ENCODE peak calls at places on chromosomes 12 and 14, in eight cellular contexts. Z, J, U, P, N, Y, L and O are unnamed samples.

GRCh38 chr14:102540310-102541028 is 30.9 kb upstream of the ANKRD9 start:
- DNase-seq in Z (no peak), J (no peak), U (no peak), P (no peak), N (no peak), Y (no peak), L (no peak), O (no peak)

GRCh38 chr12:6914246-6914947 is at the start of gene ENO2:
- DNase-seq in Z (peak), J (peak), U (peak), P (no peak), N (no peak), Y (no peak), L (peak), O (peak)

GRCh38 chr12:89129471-89129870 is 222.8 kb downstream of the DUSP6 start:
- DNase-seq in Z (no peak), J (no peak), U (no peak), P (no peak), N (no peak), Y (no peak), L (no peak), O (no peak)

GRCh38 chr14:21039585-21040369 is 2.4 kb upstream of the RNASE7 start:
- DNase-seq in Z (peak), J (peak), U (peak), P (no peak), N (no peak), Y (no peak), L (peak), O (no peak)

GRCh38 chr12:124762791-124763593 is 100.7 kb downstream of the SCARB1 start:
- DNase-seq in Z (no peak), J (no peak), U (no peak), P (no peak), N (no peak), Y (no peak), L (no peak), O (no peak)

GRCh38 chr12:57340104-57340503 is 89.1 kb upstream of the STAC3 start:
- DNase-seq in Z (peak), J (no peak), U (peak), P (no peak), N (no peak), Y (no peak), L (peak), O (no peak)

GRCh38 chr12:69570000-69570516 is 15.2 kb upstream of the CCT2 start:
- DNase-seq in Z (no peak), J (no peak), U (peak), P (no peak), N (no peak), Y (no peak), L (no peak), O (no peak)

GRCh38 chr12:42761601-42762350 is 172.2 kb upstream of the PRICKLE1 start:
- DNase-seq in Z (no peak), J (no peak), U (peak), P (no peak), N (no peak), Y (no peak), L (no peak), O (no peak)

GRCh38 chr12:29961231-29961630 is 177.5 kb upstream of the TMTC1 start:
- DNase-seq in Z (no peak), J (no peak), U (no peak), P (no peak), N (no peak), Y (no peak), L (peak), O (no peak)

GRCh38 chr12:57836442-57837375 is 9.8 kb downstream of the CTDSP2 start:
- DNase-seq in Z (peak), J (no peak), U (peak), P (no peak), N (no peak), Y (no peak), L (peak), O (no peak)

GRCh38 chr12:48106574-48107251 is 834 bp upstream of the SENP1 start:
- DNase-seq in Z (no peak), J (no peak), U (no peak), P (no peak), N (no peak), Y (no peak), L (no peak), O (no peak)

DNA sequence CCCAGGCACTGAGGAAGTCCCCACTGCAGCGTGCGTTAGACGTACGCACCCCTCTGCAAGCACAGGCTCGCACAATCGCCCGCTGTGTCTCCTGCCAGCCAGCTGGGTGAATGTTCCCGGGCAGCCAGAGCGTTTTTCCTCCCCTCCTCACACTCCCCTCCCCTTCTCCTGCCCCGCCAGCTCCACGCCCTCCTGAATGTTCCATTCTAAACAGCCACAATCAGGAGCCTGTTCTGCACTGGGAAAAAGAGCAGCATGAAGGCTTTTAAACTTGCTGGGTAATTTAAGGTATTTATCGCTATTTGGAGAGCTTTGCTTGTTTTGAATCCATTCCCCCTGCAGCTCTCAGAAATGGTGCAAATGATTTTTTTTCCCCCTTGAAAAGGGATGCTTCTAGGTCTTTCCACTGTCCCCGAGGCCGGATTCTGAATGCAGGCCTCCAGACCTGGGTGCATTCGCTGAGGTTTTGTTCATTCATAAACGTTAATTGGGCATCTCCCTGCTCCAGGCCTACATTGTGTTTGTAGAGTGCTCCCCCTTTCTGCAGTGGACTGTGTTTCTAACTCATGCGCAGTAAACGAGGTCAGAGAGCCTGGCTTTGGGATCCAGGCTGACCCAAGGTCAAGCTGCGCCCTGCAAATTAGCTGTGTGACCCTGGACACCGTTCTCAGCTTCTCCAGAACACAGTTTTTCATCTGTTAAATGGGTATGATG is 212.5 kb downstream of the CHST11 start:
- DNase-seq in Z (peak), J (no peak), U (no peak), P (no peak), N (peak), Y (no peak), L (no peak), O (peak)
- TF ChIP-seq CTCF in Z (no peak), J (no peak), U (peak), P (no peak), N (peak), Y (no peak), L (peak), O (no peak)

DNA sequence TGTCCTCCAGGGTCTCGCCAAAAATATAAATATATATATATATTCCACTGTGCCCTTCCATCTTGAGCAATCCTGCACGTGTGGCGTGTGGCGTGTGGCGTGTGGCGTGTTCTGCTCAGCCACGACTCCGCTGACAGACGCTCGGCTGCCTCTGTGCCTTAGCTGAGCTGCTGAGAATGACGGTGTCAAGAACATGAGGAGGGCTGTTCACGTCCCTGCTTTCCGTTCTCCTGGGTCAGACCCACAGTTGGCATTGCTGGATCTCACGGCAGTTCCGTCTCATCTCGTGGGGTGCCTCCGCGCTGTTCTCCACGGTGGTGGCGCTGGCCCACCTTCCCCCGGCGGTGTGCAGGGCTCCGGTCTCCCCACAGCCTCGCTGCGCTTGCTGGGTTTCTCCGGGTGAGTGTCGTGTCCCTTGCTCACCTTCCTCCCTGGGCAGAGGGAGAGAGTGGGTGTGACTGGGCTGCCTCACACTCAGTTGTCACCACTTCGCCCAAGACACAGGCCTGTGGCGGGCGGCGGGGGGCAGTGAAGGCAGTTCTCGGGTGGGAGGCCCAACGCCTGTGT is 9.4 kb downstream of the GPR132 start:
- DNase-seq in Z (no peak), J (no peak), U (no peak), P (no peak), N (no peak), Y (no peak), L (no peak), O (no peak)
- TF ChIP-seq CTCF in Z (no peak), J (no peak), U (no peak), P (no peak), N (no peak), Y (no peak), L (no peak), O (no peak)

GRCh38 chr12:116672010-116672409 is 65.9 kb downstream of the SPRING1 start:
- DNase-seq in Z (no peak), J (no peak), U (no peak), P (no peak), N (no peak), Y (no peak), L (no peak), O (no peak)

GRCh38 chr12:116672842-116673516 is 64.9 kb downstream of the SPRING1 start:
- DNase-seq in Z (no peak), J (no peak), U (no peak), P (no peak), N (no peak), Y (no peak), L (no peak), O (no peak)

GRCh38 chr12:116675339-116676107 is 62.3 kb downstream of the SPRING1 start:
- DNase-seq in Z (no peak), J (no peak), U (no peak), P (no peak), N (peak), Y (no peak), L (no peak), O (no peak)

GRCh38 chr12:116674643-116675183 is 63.2 kb downstream of the SPRING1 start:
- DNase-seq in Z (no peak), J (no peak), U (no peak), P (no peak), N (no peak), Y (no peak), L (no peak), O (no peak)

GRCh38 chr12:116673713-116674112 is 64.2 kb downstream of the SPRING1 start:
- DNase-seq in Z (no peak), J (no peak), U (no peak), P (no peak), N (no peak), Y (no peak), L (no peak), O (no peak)
- TF ChIP-seq CTCF in Z (no peak), J (no peak), U (peak), P (no peak), N (no peak), Y (no peak), L (no peak), O (no peak)

DNA sequence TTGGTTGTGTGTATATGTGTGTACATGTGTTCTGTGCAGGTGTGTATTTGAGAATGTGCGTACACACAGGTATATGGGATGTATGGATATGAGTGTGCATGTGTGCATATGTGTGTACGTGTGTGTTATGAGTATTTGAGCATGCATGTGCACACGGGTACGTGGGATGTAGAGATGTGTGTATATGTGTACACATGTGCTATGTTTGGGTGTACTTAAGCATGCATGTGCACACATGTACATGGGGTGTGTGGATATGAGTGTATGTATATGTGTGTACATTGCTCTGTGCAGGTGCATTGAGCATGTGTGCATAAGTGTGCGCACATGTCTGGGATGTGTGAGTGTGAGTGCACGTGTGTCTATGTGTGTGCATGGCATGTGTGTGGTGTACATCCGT is 34.3 kb upstream of the SFSWAP start:
- DNase-seq in Z (no peak), J (no peak), U (no peak), P (no peak), N (no peak), Y (no peak), L (no peak), O (no peak)
- TF ChIP-seq CTCF in Z (no peak), J (no peak), U (no peak), P (no peak), N (no peak), Y (no peak), L (no peak), O (no peak)

GRCh38 chr14:81625343-81625742 is 91.7 kb upstream of the SEL1L start:
- DNase-seq in Z (no peak), J (no peak), U (peak), P (no peak), N (no peak), Y (no peak), L (no peak), O (no peak)
- TF ChIP-seq CTCF in Z (peak), J (peak), U (peak), P (no peak), N (peak), Y (no peak), L (no peak), O (peak)

DNA sequence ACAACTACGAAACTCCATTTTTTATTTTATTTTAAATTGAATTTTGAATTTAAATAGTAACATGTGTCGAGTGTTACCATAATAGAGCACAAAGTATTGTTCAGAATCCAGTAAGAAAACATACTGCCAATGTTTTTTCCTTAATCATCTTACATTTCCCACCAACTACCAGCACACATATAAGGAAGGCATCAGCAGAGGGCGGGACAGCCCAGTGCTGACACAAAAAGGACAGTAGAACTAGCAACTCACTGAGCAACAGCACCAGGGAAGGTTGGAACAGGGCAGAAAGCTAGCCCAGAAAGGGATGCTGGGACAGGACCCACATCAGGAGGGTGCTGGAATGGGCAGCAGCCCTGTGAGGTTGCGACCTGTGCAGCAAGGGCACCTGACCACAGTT is 43.9 kb downstream of the DICER1 start:
- DNase-seq in Z (no peak), J (no peak), U (no peak), P (no peak), N (no peak), Y (no peak), L (no peak), O (no peak)
- TF ChIP-seq CTCF in Z (no peak), J (no peak), U (no peak), P (no peak), N (no peak), Y (no peak), L (no peak), O (no peak)

GRCh38 chr14:61196034-61196433 is 85.1 kb downstream of the TMEM30B start:
- DNase-seq in Z (no peak), J (no peak), U (no peak), P (no peak), N (no peak), Y (no peak), L (no peak), O (no peak)
- TF ChIP-seq CTCF in Z (no peak), J (no peak), U (peak), P (no peak), N (no peak), Y (no peak), L (peak), O (no peak)

GRCh38 chr12:51917041-51917590 is 9.8 kb downstream of the ACVRL1 start:
- DNase-seq in Z (no peak), J (no peak), U (no peak), P (no peak), N (no peak), Y (no peak), L (no peak), O (no peak)
- TF ChIP-seq CTCF in Z (no peak), J (no peak), U (no peak), P (no peak), N (no peak), Y (no peak), L (no peak), O (no peak)

DNA sequence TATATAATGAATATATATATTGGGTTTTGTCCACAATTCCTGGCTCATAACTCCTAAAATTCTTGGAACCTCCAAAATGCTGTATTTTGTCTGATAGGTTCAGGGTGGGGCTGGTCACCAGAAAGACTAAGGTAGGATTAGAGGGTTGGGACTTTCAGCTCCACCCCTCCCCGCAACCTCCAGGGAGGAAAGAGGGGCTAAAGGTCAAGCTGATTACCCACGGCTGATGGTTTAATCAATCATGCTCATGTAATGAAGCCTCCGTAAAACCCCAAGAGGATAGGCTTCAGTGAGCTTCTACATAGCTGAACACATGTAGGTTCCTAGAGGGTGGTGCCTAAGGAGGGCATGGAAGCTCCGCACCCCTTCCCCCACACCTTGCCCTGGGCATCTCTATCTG is 60.0 kb downstream of the DGLUCY start:
- DNase-seq in Z (peak), J (no peak), U (no peak), P (no peak), N (no peak), Y (no peak), L (no peak), O (no peak)
- TF ChIP-seq CTCF in Z (no peak), J (no peak), U (no peak), P (no peak), N (no peak), Y (no peak), L (no peak), O (no peak)

DNA sequence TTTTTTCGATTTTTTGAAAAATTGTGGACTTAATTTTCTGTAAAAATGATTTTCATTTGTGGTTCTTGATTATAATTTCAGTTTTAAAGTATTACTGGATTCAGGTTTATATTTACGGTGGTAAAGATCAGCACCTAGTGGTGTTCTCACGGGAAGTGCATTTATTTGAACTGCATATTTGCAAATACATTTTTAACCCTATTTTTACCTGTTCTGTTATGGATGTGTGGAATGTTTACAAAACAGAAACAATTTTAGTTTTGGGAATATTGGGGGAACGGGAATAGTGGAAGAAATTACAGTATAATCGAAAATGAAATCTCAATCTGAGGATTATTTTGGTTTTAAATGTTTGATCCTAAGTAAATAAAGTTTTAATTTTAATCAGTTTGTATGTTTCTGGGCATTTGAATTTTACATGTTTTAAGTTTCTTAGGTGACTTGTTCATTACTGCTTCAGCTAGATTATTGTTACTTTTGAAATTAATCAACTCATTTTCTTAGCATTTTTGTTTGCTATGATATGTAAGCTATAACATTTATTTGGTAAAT is 805 bp downstream of the ATF7IP start:
- DNase-seq in Z (no peak), J (no peak), U (peak), P (no peak), N (no peak), Y (no peak), L (no peak), O (no peak)
- TF ChIP-seq CTCF in Z (no peak), J (no peak), U (peak), P (no peak), N (peak), Y (peak), L (no peak), O (peak)